ENCODE peak calls at places on chromosome 17, in six cellular contexts. G is mammary epithelial cell, K is endodermal cell, Q is IMR-90, M is Peyer's patch, D is fibroblast of lung. W is an unnamed sample. For H3K36me3, the result is how much of the 10 kb centered on the place peaks cover.

GRCh38 chr17:5526821-5527598 is 40.6 kb downstream of the MIS12 start:
- DNase-seq in Q (peak), G (peak), M (peak), K (no peak), D (peak), W (peak)

GRCh38 chr17:36703860-36704266 is 102.5 kb downstream of the MRM1 start:
- DNase-seq in Q (peak), D (peak), K (peak), G (peak), M (no peak), W (no peak)

GRCh38 chr17:76398523-76399174 is 14.2 kb downstream of the SPHK1 start:
- DNase-seq in Q (no peak), G (no peak), D (no peak), K (no peak), M (no peak), W (no peak)

GRCh38 chr17:17377568-17377967 is 74.4 kb downstream of the NT5M start:
- DNase-seq in M (no peak), K (no peak), D (no peak), Q (no peak), G (no peak), W (no peak)

GRCh38 chr17:37358098-37358829 is 17.5 kb upstream of the C17orf78 start:
- DNase-seq in Q (peak), K (peak), G (peak), M (peak), D (peak), W (no peak)

GRCh38 chr17:41343031-41343430 is 7.6 kb downstream of the KRT33A start:
- DNase-seq in G (no peak), Q (no peak), K (no peak), M (no peak), D (no peak), W (no peak)

GRCh38 chr17:79085154-79085920 is 10.7 kb downstream of the ENGASE start:
- DNase-seq in G (no peak), K (no peak), D (no peak), M (no peak), Q (no peak), W (no peak)

GRCh38 chr17:6853764-6854442 is 22.4 kb upstream of the TEKT1 start:
- DNase-seq in D (no peak), G (peak), K (peak), Q (no peak), M (no peak), W (no peak)

GRCh38 chr17:6686026-6686425 is 27.1 kb downstream of the SLC13A5 start:
- DNase-seq in Q (no peak), M (no peak), K (no peak), D (no peak), G (no peak), W (no peak)

GRCh38 chr17:15184872-15185624 is 80.1 kb downstream of the PMP22 start:
- DNase-seq in M (no peak), Q (no peak), D (no peak), G (no peak), K (no peak), W (no peak)

GRCh38 chr17:2564876-2565275 is 28.6 kb upstream of the PAFAH1B1 start:
- DNase-seq in D (peak), Q (no peak), M (no peak), G (peak), K (no peak), W (no peak)

GRCh38 chr17:5422505-5422904 is 2.5 kb downstream of the RPAIN start:
- DNase-seq in G (peak), Q (peak), M (no peak), D (peak), K (no peak), W (no peak)

GRCh38 chr17:82734987-82735866 is at the start of gene FN3K:
- DNase-seq in Q (peak), G (peak), M (peak), K (peak), D (peak), W (no peak)

GRCh38 chr17:74873874-74874614 is 1.2 kb upstream of the FDXR start:
- DNase-seq in Q (no peak), D (no peak), M (no peak), K (no peak), G (no peak), W (no peak)

GRCh38 chr17:61475726-61476125 is 23.5 kb downstream of the TBX4 start:
- DNase-seq in K (peak), G (peak), D (no peak), M (peak), Q (peak), W (no peak)

GRCh38 chr17:214881-215331 is 33.5 kb upstream of the DOC2B start:
- DNase-seq in K (no peak), G (no peak), D (no peak), Q (no peak), M (no peak), W (no peak)

GRCh38 chr17:58280480-58281217 is at the start of gene MPO:
- DNase-seq in D (no peak), Q (no peak), G (no peak), M (no peak), K (no peak), W (no peak)

GRCh38 chr17:19313746-19314651 is 48.5 kb downstream of the B9D1 start:
- DNase-seq in D (no peak), G (peak), K (peak), Q (no peak), M (no peak), W (no peak)

GRCh38 chr17:16342979-16343378 is 10.3 kb downstream of the CENPV start:
- DNase-seq in Q (peak), M (no peak), G (no peak), K (no peak), D (peak), W (no peak)

GRCh38 chr17:30256756-30257506 is 21.4 kb upstream of the SLC6A4 start:
- DNase-seq in K (no peak), Q (peak), M (no peak), G (no peak), D (peak), W (peak)

GRCh38 chr17:61409301-61410099 is 9.9 kb downstream of the TBX2 start:
- DNase-seq in K (peak), G (peak), M (peak), Q (peak), D (peak), W (no peak)

GRCh38 chr17:63041722-63042121 is 75.7 kb downstream of the TANC2 start:
- DNase-seq in M (no peak), D (no peak), Q (no peak), K (no peak), G (peak), W (no peak)

GRCh38 chr17:76840884-76841775 is 27.1 kb upstream of the MGAT5B start:
- DNase-seq in G (no peak), D (no peak), Q (no peak), M (no peak), K (peak), W (no peak)

GRCh38 chr17:70517808-70518207 is 348.5 kb downstream of the KCNJ2 start:
- DNase-seq in G (peak), D (no peak), K (no peak), Q (peak), M (no peak), W (no peak)

GRCh38 chr17:14156689-14157088 is 80.0 kb downstream of the CDRT15 start:
- DNase-seq in G (no peak), M (no peak), D (peak), Q (peak), K (no peak), W (peak)

GRCh38 chr17:33647976-33648375 is 354.9 kb upstream of the ASIC2 start:
- DNase-seq in G (peak), D (peak), M (no peak), Q (peak), K (peak), W (no peak)
- TF ChIP-seq CTCF in G (peak), D (peak), M (peak), Q (peak), K (peak), W (peak)

GRCh38 chr17:55318081-55318480 is 53.3 kb downstream of the HLF start:
- DNase-seq in D (no peak), Q (no peak), G (no peak), K (peak), M (no peak), W (no peak)
- H3K36me3 ChIP-seq in D (under half), Q (under half), G (under half), K (under half), M (under half), W (under half)

GRCh38 chr17:3735515-3735914 is 11.8 kb downstream of the HASPIN start:
- DNase-seq in G (no peak), K (no peak), Q (peak), D (no peak), M (no peak), W (no peak)

GRCh38 chr17:3740611-3741073 is 16.9 kb downstream of the HASPIN start:
- DNase-seq in D (no peak), Q (no peak), K (peak), G (no peak), M (peak), W (no peak)

GRCh38 chr17:3744032-3744431 is 20.3 kb downstream of the HASPIN start:
- DNase-seq in D (peak), Q (peak), G (peak), M (no peak), K (no peak), W (no peak)

GRCh38 chr17:3739422-3740124 is 15.9 kb downstream of the HASPIN start:
- DNase-seq in K (peak), Q (no peak), G (no peak), D (no peak), M (no peak), W (no peak)

GRCh38 chr17:3738562-3739295 is 15.0 kb downstream of the HASPIN start:
- DNase-seq in D (peak), M (peak), K (peak), G (peak), Q (peak), W (no peak)
- H3K4me3 ChIP-seq in D (no peak), M (no peak), K (no peak), G (peak), Q (no peak), W (no peak)

GRCh38 chr17:81706232-81706611 is 3.1 kb downstream of the MRPL12 start:
- DNase-seq in G (no peak), D (no peak), M (no peak), K (no peak), Q (no peak), W (no peak)
- TF ChIP-seq CTCF in G (no peak), D (no peak), M (no peak), K (no peak), Q (no peak), W (no peak)

GRCh38 chr17:1467258-1467657 is 11.2 kb upstream of the CRK start:
- DNase-seq in K (no peak), M (no peak), D (no peak), G (no peak), Q (no peak), W (no peak)
- H3K36me3 ChIP-seq in K (under half), M (half or more), D (under half), G (under half), Q (half or more), W (under half)

DNA sequence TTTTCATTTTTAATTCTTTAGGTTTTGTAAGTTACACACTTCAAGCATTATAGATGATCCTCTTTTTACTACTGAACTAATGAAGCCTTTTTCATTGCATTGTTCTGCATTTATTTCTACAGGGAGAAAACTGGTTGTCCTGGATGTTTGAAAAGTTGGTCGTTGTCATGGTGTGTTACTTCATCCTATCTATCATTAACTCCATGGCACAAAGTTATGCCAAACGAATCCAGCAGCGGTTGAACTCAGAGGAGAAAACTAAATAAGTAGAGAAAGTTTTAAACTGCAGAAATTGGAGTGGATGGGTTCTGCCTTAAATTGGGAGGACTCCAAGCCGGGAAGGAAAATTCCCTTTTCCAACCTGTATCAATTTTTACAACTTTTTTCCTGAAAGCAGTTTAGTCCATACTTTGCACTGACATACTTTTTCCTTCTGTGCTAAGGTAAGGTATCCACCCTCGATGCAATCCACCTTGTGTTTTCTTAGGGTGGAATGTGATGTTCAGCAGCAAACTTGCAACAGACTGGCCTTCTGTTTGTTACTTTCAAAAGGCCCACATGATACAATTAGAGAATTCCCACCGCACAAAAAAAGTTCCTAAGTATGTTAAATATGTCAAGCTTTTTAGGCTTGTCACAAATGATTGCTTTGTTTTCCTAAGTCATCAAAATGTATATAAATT is 53.0 kb downstream of the TUBD1 start:
- DNase-seq in Q (no peak), M (peak), D (peak), G (no peak), K (peak), W (no peak)
- H3K4me3 ChIP-seq in Q (peak), M (peak), D (peak), G (peak), K (peak), W (peak)